ENCODE peak calls at places on chromosomes 13 and 19, in four cellular contexts. Q is HFFc6, Z is T-helper 22 cell, S is neural progenitor cell. O is an unnamed sample.

GRCh38 chr13:114053026-114053425 is 79.2 kb upstream of the C13orf46 start:
- DNase-seq in S (no peak), Z (no peak), Q (peak), O (no peak)

GRCh38 chr13:30895773-30896172 is 10.3 kb upstream of the MEDAG start:
- DNase-seq in Z (no peak), Q (peak), S (peak), O (peak)

GRCh38 chr19:33473644-33474305 is 47.8 kb downstream of the PEPD start:
- DNase-seq in S (no peak), Z (no peak), Q (peak), O (no peak)

GRCh38 chr19:48896191-48896720 is 2.3 kb downstream of the TULP2 start:
- DNase-seq in S (peak), Z (no peak), Q (no peak), O (peak)

GRCh38 chr19:34067861-34068271 is 104.4 kb upstream of the LSM14A start:
- DNase-seq in Q (peak), Z (no peak), S (no peak), O (no peak)

GRCh38 chr13:76820759-76821158 is 65.4 kb downstream of the KCTD12 start:
- DNase-seq in Z (no peak), Q (peak), S (no peak), O (peak)

GRCh38 chr13:48155850-48156249 is 60.9 kb upstream of the MED4 start:
- DNase-seq in S (no peak), Q (peak), Z (peak), O (no peak)

GRCh38 chr13:37652596-37652995 is 54.0 kb upstream of the POSTN start:
- DNase-seq in Z (no peak), S (no peak), Q (peak), O (no peak)